ENCODE peak calls at places on chromosome 17, in four cellular contexts. H is left ventricle myocardium inferior, W is OCI-M1, T is T follicular helper cell. I is an unnamed sample.

GRCh38 chr17:82022310-82022980 is at the start of gene CENPX:
- DNase-seq in W (peak; percentile 41), T (no peak), H (no peak), I (no peak)

GRCh38 chr17:5237541-5238016 is 2.9 kb upstream of the SCIMP start:
- DNase-seq in H (peak; percentile 26), W (peak; percentile 89), T (no peak), I (no peak)

GRCh38 chr17:13419676-13420075 is 182.1 kb downstream of the HS3ST3A1 start:
- DNase-seq in H (no peak), W (no peak), T (no peak), I (no peak)

GRCh38 chr17:34302626-34303025 is 16.6 kb upstream of the CCL8 start:
- DNase-seq in H (no peak), W (no peak), T (no peak), I (no peak)

GRCh38 chr17:45382226-45382625 is 50.4 kb downstream of the ARHGAP27 start:
- DNase-seq in H (no peak), W (peak; percentile 51), T (no peak), I (no peak)

GRCh38 chr17:17391575-17392370 is 85.0 kb upstream of the MED9 start:
- DNase-seq in W (peak; percentile 48), H (no peak), T (peak; percentile 54), I (peak; percentile 45)

GRCh38 chr17:28700830-28701492 is 10.7 kb downstream of the PROCA1 start:
- DNase-seq in H (no peak), W (no peak), T (no peak), I (no peak)

GRCh38 chr17:35088911-35089845 is 25.7 kb upstream of the RFFL start:
- DNase-seq in W (peak; percentile 93), T (peak; percentile 85), H (peak; percentile 89), I (peak; percentile 88)

GRCh38 chr17:1639549-1639948 is 6.0 kb downstream of the SCARF1 start:
- DNase-seq in W (no peak), H (no peak), T (no peak), I (no peak)

GRCh38 chr17:58377005-58377660 is 25.1 kb upstream of the SUPT4H1 start:
- DNase-seq in T (no peak), H (no peak), W (no peak), I (no peak)

GRCh38 chr17:47698749-47699535 is 5.0 kb downstream of the TBKBP1 start:
- DNase-seq in H (peak; percentile 55), W (peak; percentile 77), T (peak; percentile 60), I (peak; percentile 80)

GRCh38 chr17:29613371-29613837 is 9.3 kb downstream of the CORO6 start:
- DNase-seq in H (peak; percentile 97), W (peak; percentile 98), T (peak; percentile 88), I (peak; percentile 99)

GRCh38 chr17:266701-267656 is 85.5 kb upstream of the DOC2B start:
- DNase-seq in T (no peak), W (no peak), H (peak; percentile 48), I (no peak)

GRCh38 chr17:17171991-17172939 is 33.9 kb downstream of the PLD6 start:
- DNase-seq in H (peak; percentile 66), T (no peak), W (no peak), I (no peak)

GRCh38 chr17:1484586-1485310 is 7.7 kb downstream of the MYO1C start:
- DNase-seq in W (peak; percentile 38), T (peak; percentile 48), H (peak; percentile 61), I (peak; percentile 46)

GRCh38 chr17:48795444-48796162 is 21.4 kb downstream of the TTLL6 start:
- DNase-seq in W (no peak), H (no peak), T (no peak), I (no peak)

GRCh38 chr17:63395075-63395815 is 50.9 kb downstream of the CYB561 start:
- DNase-seq in W (no peak), T (no peak), H (no peak), I (no peak)

GRCh38 chr17:79849953-79850352 is 10.7 kb upstream of the CBX4 start:
- DNase-seq in W (no peak), H (no peak), T (no peak), I (no peak)

GRCh38 chr17:76673729-76674128 is 30.2 kb upstream of the ST6GALNAC1 start:
- DNase-seq in H (no peak), T (no peak), W (no peak), I (no peak)